ENCODE peak calls at places on chromosomes 5 and 9, in seven cellular contexts. R, N, X, S, A, H and T are unnamed samples.

GRCh38 chr5:154421868-154422267 is 23.9 kb upstream of the SAP30L start:
- DNase-seq in R (peak), N (no peak), X (peak), S (peak), A (peak), H (no peak), T (no peak)

GRCh38 chr5:93117753-93118531 is 463.1 kb downstream of the NR2F1-AS1 start:
- DNase-seq in R (no peak), N (no peak), X (no peak), S (no peak), A (peak), H (no peak), T (no peak)

GRCh38 chr5:180289433-180289832 is 2.5 kb downstream of the MAPK9 start:
- DNase-seq in R (no peak), N (no peak), X (no peak), S (no peak), A (no peak), H (peak), T (no peak)

GRCh38 chr5:132883261-132883834 is 9.9 kb downstream of the LEAP2 start:
- DNase-seq in R (no peak), N (peak), X (peak), S (peak), A (peak), H (peak), T (peak)

GRCh38 chr5:139844472-139845145 is 49.0 kb downstream of the PSD2 start:
- DNase-seq in R (peak), N (peak), X (peak), S (peak), A (peak), H (peak), T (peak)

GRCh38 chr9:70409800-70410199 is 4.7 kb downstream of the KLF9 start:
- DNase-seq in R (no peak), N (no peak), X (no peak), S (no peak), A (no peak), H (no peak), T (peak)

GRCh38 chr5:34042302-34042701 is 711 bp downstream of the C1QTNF3 start:
- DNase-seq in R (no peak), N (no peak), X (no peak), S (no peak), A (no peak), H (no peak), T (no peak)

GRCh38 chr5:81853005-81853357 is 102.1 kb upstream of the SSBP2 start:
- DNase-seq in R (no peak), N (no peak), X (no peak), S (no peak), A (no peak), H (no peak), T (no peak)

GRCh38 chr5:135392256-135392655 is 6.8 kb downstream of the MACROH2A1 start:
- DNase-seq in R (no peak), N (no peak), X (no peak), S (no peak), A (peak), H (no peak), T (peak)